ENCODE peak calls at places on chromosomes 1 and 21, in six cellular contexts. One of them, this sample, is unnamed.

GRCh38 chr1:67479146-67479891 is 49.1 kb upstream of the SERBP1 start:
- DNase-seq in H1: no peak
- DNase-seq in IMR-90: no peak
- DNase-seq in neuronal stem cell: no peak
- DNase-seq in trophoblast cell: no peak
- DNase-seq in mesenchymal stem cell: no peak
- DNase-seq in this sample: no peak

GRCh38 chr1:54811739-54812655 is 10.9 kb upstream of the TTC22 start:
- DNase-seq in H1: no peak
- DNase-seq in IMR-90: no peak
- DNase-seq in neuronal stem cell: no peak
- DNase-seq in trophoblast cell: no peak
- DNase-seq in mesenchymal stem cell: no peak
- DNase-seq in this sample: peak

GRCh38 chr21:42352433-42353095 is 1.8 kb upstream of the TFF2 start:
- DNase-seq in H1: no peak
- DNase-seq in IMR-90: no peak
- DNase-seq in neuronal stem cell: no peak
- DNase-seq in trophoblast cell: no peak
- DNase-seq in mesenchymal stem cell: no peak
- DNase-seq in this sample: no peak

GRCh38 chr1:13597166-13597565 is 13.5 kb downstream of the PDPN start:
- DNase-seq in H1: no peak
- DNase-seq in IMR-90: no peak
- DNase-seq in neuronal stem cell: no peak
- DNase-seq in trophoblast cell: no peak
- DNase-seq in mesenchymal stem cell: peak
- DNase-seq in this sample: no peak

GRCh38 chr1:81142099-81142776 is 658.5 kb upstream of the ADGRL2 start:
- DNase-seq in H1: no peak
- DNase-seq in IMR-90: peak
- DNase-seq in neuronal stem cell: no peak
- DNase-seq in trophoblast cell: peak
- DNase-seq in mesenchymal stem cell: peak
- DNase-seq in this sample: no peak

GRCh38 chr21:32463889-32464300 is 51.4 kb downstream of the EVA1C start:
- DNase-seq in H1: no peak
- DNase-seq in IMR-90: peak
- DNase-seq in neuronal stem cell: no peak
- DNase-seq in trophoblast cell: no peak
- DNase-seq in mesenchymal stem cell: no peak
- DNase-seq in this sample: no peak

GRCh38 chr1:205317311-205317917 is 4.1 kb downstream of the NUAK2 start:
- DNase-seq in H1: no peak
- DNase-seq in IMR-90: no peak
- DNase-seq in neuronal stem cell: no peak
- DNase-seq in trophoblast cell: no peak
- DNase-seq in mesenchymal stem cell: no peak
- DNase-seq in this sample: no peak

GRCh38 chr1:51861669-51862068 is 16.9 kb downstream of the NRDC start:
- DNase-seq in H1: no peak
- DNase-seq in IMR-90: peak
- DNase-seq in neuronal stem cell: no peak
- DNase-seq in trophoblast cell: no peak
- DNase-seq in mesenchymal stem cell: peak
- DNase-seq in this sample: no peak

GRCh38 chr1:53683986-53684740 is 54.8 kb downstream of the GLIS1 start:
- DNase-seq in H1: no peak
- DNase-seq in IMR-90: no peak
- DNase-seq in neuronal stem cell: no peak
- DNase-seq in trophoblast cell: no peak
- DNase-seq in mesenchymal stem cell: no peak
- DNase-seq in this sample: no peak

GRCh38 chr1:76867342-76868130 is at the start of gene ST6GALNAC5:
- DNase-seq in H1: no peak
- DNase-seq in IMR-90: peak
- DNase-seq in neuronal stem cell: peak
- DNase-seq in trophoblast cell: peak
- DNase-seq in mesenchymal stem cell: peak
- DNase-seq in this sample: peak

GRCh38 chr1:67685558-67686271 is 714 bp downstream of the GADD45A start:
- DNase-seq in H1: no peak
- DNase-seq in IMR-90: no peak
- DNase-seq in neuronal stem cell: no peak
- DNase-seq in trophoblast cell: peak
- DNase-seq in mesenchymal stem cell: peak
- DNase-seq in this sample: peak

GRCh38 chr1:30257322-30257721 is 466.1 kb downstream of the MATN1 start:
- DNase-seq in H1: no peak
- DNase-seq in IMR-90: no peak
- DNase-seq in neuronal stem cell: no peak
- DNase-seq in trophoblast cell: no peak
- DNase-seq in mesenchymal stem cell: no peak
- DNase-seq in this sample: no peak
- H3K4me2 ChIP-seq in H1: no peak
- H3K4me2 ChIP-seq in IMR-90: no peak
- H3K4me2 ChIP-seq in neuronal stem cell: no peak
- H3K4me2 ChIP-seq in trophoblast cell: no peak
- H3K4me2 ChIP-seq in mesenchymal stem cell: no peak
- H3K4me2 ChIP-seq in this sample: no peak

DNA sequence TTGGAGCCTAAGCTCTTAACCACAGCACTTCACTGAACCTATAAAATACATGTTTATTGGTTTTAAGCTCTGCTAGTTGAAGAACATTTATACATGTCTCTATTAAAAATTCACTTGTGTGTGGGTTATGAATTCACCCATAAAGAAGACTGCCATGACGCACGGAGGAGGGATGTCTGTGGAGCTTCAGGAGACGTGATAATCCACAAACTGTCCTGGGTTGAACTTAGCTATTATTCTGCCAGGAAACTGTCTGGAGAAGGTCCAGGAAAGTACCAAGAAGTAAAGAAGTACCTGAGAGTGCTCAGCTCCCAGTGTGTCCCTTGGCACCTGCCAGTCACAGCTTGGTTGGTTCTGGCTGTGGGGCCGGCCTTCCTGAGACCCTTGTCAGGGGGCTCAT is 56.3 kb downstream of the DDR2 start:
- DNase-seq in H1: no peak
- DNase-seq in IMR-90: no peak
- DNase-seq in neuronal stem cell: no peak
- DNase-seq in trophoblast cell: no peak
- DNase-seq in mesenchymal stem cell: no peak
- DNase-seq in this sample: no peak
- H3K27ac ChIP-seq in H1: no peak
- H3K27ac ChIP-seq in IMR-90: no peak
- H3K27ac ChIP-seq in neuronal stem cell: no peak
- H3K27ac ChIP-seq in trophoblast cell: no peak
- H3K27ac ChIP-seq in mesenchymal stem cell: no peak
- H3K27ac ChIP-seq in this sample: no peak

GRCh38 chr1:198054510-198054909 is 102.3 kb upstream of the NEK7 start:
- DNase-seq in H1: no peak
- DNase-seq in IMR-90: no peak
- DNase-seq in neuronal stem cell: no peak
- DNase-seq in trophoblast cell: no peak
- DNase-seq in mesenchymal stem cell: no peak
- DNase-seq in this sample: no peak
- H4K91ac ChIP-seq in H1: no peak
- H4K91ac ChIP-seq in IMR-90: no peak
- H4K91ac ChIP-seq in neuronal stem cell: no peak
- H4K91ac ChIP-seq in trophoblast cell: no peak
- H4K91ac ChIP-seq in mesenchymal stem cell: no peak
- H4K91ac ChIP-seq in this sample: no peak

GRCh38 chr1:203486618-203487370 is 7.2 kb upstream of the OPTC start:
- DNase-seq in H1: no peak
- DNase-seq in IMR-90: no peak
- DNase-seq in neuronal stem cell: no peak
- DNase-seq in trophoblast cell: no peak
- DNase-seq in mesenchymal stem cell: no peak
- DNase-seq in this sample: no peak
- H3K4me2 ChIP-seq in H1: peak
- H3K4me2 ChIP-seq in IMR-90: no peak
- H3K4me2 ChIP-seq in neuronal stem cell: no peak
- H3K4me2 ChIP-seq in trophoblast cell: peak
- H3K4me2 ChIP-seq in mesenchymal stem cell: no peak
- H3K4me2 ChIP-seq in this sample: peak